ENCODE peak calls at places on chromosomes 2 and 18, in seven cellular contexts. One of them, this sample, is unnamed.

GRCh38 chr18:4450065-4450676 is 4.9 kb downstream of the DLGAP1 start:
- DNase-seq in HFFc6: no peak
- DNase-seq in WTC11: no peak
- DNase-seq in NCI-H1105: no peak
- DNase-seq in HEK293T: no peak
- DNase-seq in foreskin fibroblast: no peak
- DNase-seq in testis: no peak
- DNase-seq in this sample: no peak

GRCh38 chr2:127408004-127408806 is 10.0 kb upstream of the PROC start:
- DNase-seq in NCI-H1105: peak
- DNase-seq in foreskin fibroblast: peak
- DNase-seq in testis: peak
- DNase-seq in WTC11: peak
- DNase-seq in HFFc6: peak
- DNase-seq in HEK293T: peak
- DNase-seq in this sample: peak

GRCh38 chr2:119827866-119828507 is 68.3 kb downstream of the PTPN4 start:
- DNase-seq in HEK293T: no peak
- DNase-seq in NCI-H1105: no peak
- DNase-seq in testis: no peak
- DNase-seq in WTC11: no peak
- DNase-seq in HFFc6: peak
- DNase-seq in foreskin fibroblast: peak
- DNase-seq in this sample: peak

GRCh38 chr2:73232471-73233153 is 427 bp downstream of the PRADC1 start:
- DNase-seq in HFFc6: no peak
- DNase-seq in WTC11: no peak
- DNase-seq in HEK293T: no peak
- DNase-seq in foreskin fibroblast: no peak
- DNase-seq in testis: peak
- DNase-seq in NCI-H1105: no peak
- DNase-seq in this sample: no peak

GRCh38 chr2:54640834-54641540 is 82.5 kb upstream of the EML6 start:
- DNase-seq in HEK293T: no peak
- DNase-seq in foreskin fibroblast: no peak
- DNase-seq in NCI-H1105: no peak
- DNase-seq in testis: no peak
- DNase-seq in WTC11: no peak
- DNase-seq in HFFc6: no peak
- DNase-seq in this sample: no peak

GRCh38 chr2:54545700-54546450 is 89.7 kb downstream of the SPTBN1 start:
- DNase-seq in testis: no peak
- DNase-seq in HEK293T: no peak
- DNase-seq in NCI-H1105: no peak
- DNase-seq in WTC11: no peak
- DNase-seq in HFFc6: peak
- DNase-seq in foreskin fibroblast: peak
- DNase-seq in this sample: peak

GRCh38 chr2:206198677-206199076 is 39.0 kb downstream of the EEF1B2 start:
- DNase-seq in NCI-H1105: no peak
- DNase-seq in WTC11: no peak
- DNase-seq in HEK293T: no peak
- DNase-seq in foreskin fibroblast: peak
- DNase-seq in testis: no peak
- DNase-seq in HFFc6: no peak
- DNase-seq in this sample: no peak

GRCh38 chr2:67457699-67458098 is 60.6 kb downstream of the ETAA1 start:
- DNase-seq in testis: no peak
- DNase-seq in foreskin fibroblast: no peak
- DNase-seq in HFFc6: no peak
- DNase-seq in HEK293T: no peak
- DNase-seq in WTC11: no peak
- DNase-seq in NCI-H1105: no peak
- DNase-seq in this sample: no peak

GRCh38 chr2:173713904-173714555 is 251.1 kb downstream of the SP3 start:
- DNase-seq in testis: no peak
- DNase-seq in HEK293T: no peak
- DNase-seq in HFFc6: no peak
- DNase-seq in NCI-H1105: no peak
- DNase-seq in foreskin fibroblast: no peak
- DNase-seq in WTC11: no peak
- DNase-seq in this sample: no peak

GRCh38 chr2:74498500-74499268 is 719 bp downstream of the LBX2 start:
- DNase-seq in foreskin fibroblast: peak
- DNase-seq in HFFc6: no peak
- DNase-seq in HEK293T: no peak
- DNase-seq in NCI-H1105: no peak
- DNase-seq in WTC11: peak
- DNase-seq in testis: no peak
- DNase-seq in this sample: no peak

GRCh38 chr18:75140296-75140695 is 68.6 kb downstream of the PTGR3 start:
- DNase-seq in HEK293T: no peak
- DNase-seq in foreskin fibroblast: no peak
- DNase-seq in NCI-H1105: no peak
- DNase-seq in WTC11: no peak
- DNase-seq in testis: no peak
- DNase-seq in HFFc6: no peak
- DNase-seq in this sample: no peak

GRCh38 chr2:174717916-174718315 is 46.4 kb downstream of the CHRNA1 start:
- DNase-seq in WTC11: no peak
- DNase-seq in HEK293T: no peak
- DNase-seq in HFFc6: no peak
- DNase-seq in NCI-H1105: no peak
- DNase-seq in testis: no peak
- DNase-seq in foreskin fibroblast: no peak
- DNase-seq in this sample: no peak

GRCh38 chr18:8615397-8616025 is 6.3 kb downstream of the RAB12 start:
- DNase-seq in HEK293T: peak
- DNase-seq in testis: peak
- DNase-seq in foreskin fibroblast: peak
- DNase-seq in HFFc6: peak
- DNase-seq in WTC11: no peak
- DNase-seq in NCI-H1105: no peak
- DNase-seq in this sample: peak

GRCh38 chr2:74138952-74139323 is 8.8 kb downstream of the BOLA3 start:
- DNase-seq in HEK293T: peak
- DNase-seq in HFFc6: no peak
- DNase-seq in WTC11: peak
- DNase-seq in testis: no peak
- DNase-seq in NCI-H1105: no peak
- DNase-seq in foreskin fibroblast: no peak
- DNase-seq in this sample: no peak

GRCh38 chr2:179842498-179843153 is 18.8 kb downstream of the ZNF385B start:
- DNase-seq in testis: no peak
- DNase-seq in HFFc6: no peak
- DNase-seq in HEK293T: peak
- DNase-seq in WTC11: peak
- DNase-seq in foreskin fibroblast: peak
- DNase-seq in NCI-H1105: peak
- DNase-seq in this sample: no peak

GRCh38 chr2:25617948-25618646 is 55.3 kb downstream of the DTNB start:
- DNase-seq in testis: no peak
- DNase-seq in foreskin fibroblast: peak
- DNase-seq in NCI-H1105: no peak
- DNase-seq in WTC11: no peak
- DNase-seq in HFFc6: peak
- DNase-seq in HEK293T: no peak
- DNase-seq in this sample: peak

GRCh38 chr2:234945339-234945895 is 6.4 kb upstream of the SH3BP4 start:
- DNase-seq in HEK293T: no peak
- DNase-seq in foreskin fibroblast: peak
- DNase-seq in WTC11: no peak
- DNase-seq in NCI-H1105: no peak
- DNase-seq in testis: no peak
- DNase-seq in HFFc6: no peak
- DNase-seq in this sample: no peak

GRCh38 chr18:77653792-77654191 is 404.1 kb downstream of the GALR1 start:
- DNase-seq in NCI-H1105: no peak
- DNase-seq in HFFc6: no peak
- DNase-seq in HEK293T: no peak
- DNase-seq in testis: no peak
- DNase-seq in WTC11: no peak
- DNase-seq in foreskin fibroblast: no peak
- DNase-seq in this sample: no peak

This sample was measured in astrocyte.